ENCODE peak calls at places on chromosomes 12 and 14, in five cellular contexts. Q is GM12865, S is coronary artery, Y is tibial artery, W is heart left ventricle. P is an unnamed sample.

GRCh38 chr12:104258476-104259067 is 43.0 kb downstream of the TXNRD1 start:
- DNase-seq in Q (no peak), S (no peak), W (no peak), Y (no peak), P (no peak)

GRCh38 chr14:50726372-50727107 is 58.4 kb upstream of the SAV1 start:
- DNase-seq in S (no peak), W (no peak), Q (peak; percentile 42), Y (no peak), P (no peak)

GRCh38 chr12:97229036-97229435 is 233.6 kb upstream of the RMST start:
- DNase-seq in Y (no peak), W (no peak), Q (no peak), S (no peak), P (no peak)

GRCh38 chr12:42360747-42361403 is 34.9 kb downstream of the PPHLN1 start:
- DNase-seq in Q (peak; percentile 44), S (no peak), W (no peak), Y (no peak), P (no peak)

GRCh38 chr12:6532927-6533652 is 1.2 kb upstream of the GAPDH start:
- DNase-seq in Q (peak; percentile 71), W (peak; percentile 83), S (peak; percentile 75), Y (peak; percentile 70), P (no peak)

GRCh38 chr12:113940357-113940756 is 25.8 kb downstream of the RBM19 start:
- DNase-seq in W (no peak), Y (no peak), Q (no peak), S (no peak), P (no peak)

GRCh38 chr12:2289525-2289924 is 236.7 kb downstream of the CACNA1C start:
- DNase-seq in Q (no peak), Y (peak; percentile 16), W (no peak), S (peak; percentile 9), P (no peak)

GRCh38 chr12:65308001-65308400 is 29.5 kb downstream of the MSRB3 start:
- DNase-seq in S (no peak), W (no peak), Q (no peak), Y (no peak), P (no peak)

GRCh38 chr12:115166698-115167315 is 482.8 kb upstream of the TBX3 start:
- DNase-seq in S (no peak), W (no peak), Y (no peak), Q (no peak), P (no peak)

GRCh38 chr12:115984607-115985006 is 292.9 kb downstream of the MED13L start:
- DNase-seq in W (no peak), S (no peak), Q (no peak), Y (no peak), P (no peak)

GRCh38 chr12:14416658-14417057 is 51.2 kb downstream of the ATF7IP start:
- DNase-seq in S (no peak), W (no peak), Y (no peak), Q (peak; percentile 21), P (no peak)

GRCh38 chr12:21526721-21527345 is 737 bp downstream of the SPX start:
- DNase-seq in Q (no peak), Y (no peak), W (no peak), S (no peak), P (no peak)

GRCh38 chr12:2998789-2999264 is 39.6 kb downstream of the TEAD4 start:
- DNase-seq in S (no peak), Y (peak; percentile 53), Q (no peak), W (peak; percentile 87), P (no peak)

GRCh38 chr14:100530270-100531072 is 56.7 kb downstream of the BEGAIN start:
- DNase-seq in S (no peak), Y (peak; percentile 14), W (no peak), Q (no peak), P (no peak)

GRCh38 chr12:94437303-94437702 is 22.4 kb downstream of the CEP83 start:
- DNase-seq in Q (no peak), Y (no peak), S (no peak), W (no peak), P (no peak)

GRCh38 chr12:101839324-101840283 is 8.8 kb upstream of the GNPTAB start:
- DNase-seq in W (peak; percentile 53), Q (peak; percentile 81), S (no peak), Y (peak; percentile 74), P (no peak)

GRCh38 chr12:95633049-95633545 is 81.8 kb upstream of the USP44 start:
- DNase-seq in S (no peak), Q (no peak), W (peak; percentile 38), Y (peak; percentile 55), P (no peak)

GRCh38 chr14:69013943-69014782 is 35.1 kb upstream of the ACTN1 start:
- DNase-seq in Q (no peak), W (peak; percentile 60), S (no peak), Y (peak; percentile 44), P (peak; percentile 8)

GRCh38 chr12:120238224-120238616 is 27.3 kb downstream of the PXN start:
- DNase-seq in W (no peak), S (peak; percentile 73), Y (no peak), Q (no peak), P (no peak)

GRCh38 chr14:95876769-95877490 is at the start of gene TUNAR:
- DNase-seq in Y (no peak), W (no peak), Q (no peak), S (no peak), P (no peak)
- H3K4me3 ChIP-seq in Y (peak within 1 kb of the TSS; percentile 26), W (peak within 1 kb of the TSS; percentile 33), Q (no peak within 1 kb of the TSS), S (peak within 1 kb of the TSS; percentile 44), P (peak within 1 kb of the TSS; percentile 66)

GRCh38 chr14:48582938-48583337 is 907.5 kb upstream of the MDGA2 start:
- DNase-seq in W (no peak), Q (no peak), S (no peak), Y (no peak), P (no peak)
- H3K4me3 ChIP-seq in W (no peak overlapping the region), Q (no peak overlapping the region), S (no peak overlapping the region), Y (no peak overlapping the region), P (no peak overlapping the region)

GRCh38 chr14:74875941-74876913 is at the start of gene PROX2:
- DNase-seq in S (no peak), W (no peak), Y (no peak), Q (no peak), P (no peak)
- H3K4me3 ChIP-seq in S (no peak within 1 kb of the TSS), W (no peak within 1 kb of the TSS), Y (no peak within 1 kb of the TSS), Q (no peak within 1 kb of the TSS), P (no peak within 1 kb of the TSS)

GRCh38 chr12:92927055-92927435 is 2.0 kb downstream of the EEA1 start:
- DNase-seq in W (peak; percentile 41), Y (peak; percentile 42), Q (peak; percentile 68), S (no peak), P (peak; percentile 83)
- H3K4me3 ChIP-seq in W (peak overlapping the region; percentile 94), Y (peak overlapping the region; percentile 93), Q (peak overlapping the region; percentile 96), S (peak overlapping the region; percentile 84), P (peak overlapping the region; percentile 90)

GRCh38 chr14:85088231-85088630 is 441.7 kb upstream of the FLRT2 start:
- DNase-seq in S (no peak), Y (no peak), W (no peak), Q (no peak), P (no peak)
- H3K4me3 ChIP-seq in S (no peak overlapping the region), Y (no peak overlapping the region), W (no peak overlapping the region), Q (no peak overlapping the region), P (no peak overlapping the region)

DNA sequence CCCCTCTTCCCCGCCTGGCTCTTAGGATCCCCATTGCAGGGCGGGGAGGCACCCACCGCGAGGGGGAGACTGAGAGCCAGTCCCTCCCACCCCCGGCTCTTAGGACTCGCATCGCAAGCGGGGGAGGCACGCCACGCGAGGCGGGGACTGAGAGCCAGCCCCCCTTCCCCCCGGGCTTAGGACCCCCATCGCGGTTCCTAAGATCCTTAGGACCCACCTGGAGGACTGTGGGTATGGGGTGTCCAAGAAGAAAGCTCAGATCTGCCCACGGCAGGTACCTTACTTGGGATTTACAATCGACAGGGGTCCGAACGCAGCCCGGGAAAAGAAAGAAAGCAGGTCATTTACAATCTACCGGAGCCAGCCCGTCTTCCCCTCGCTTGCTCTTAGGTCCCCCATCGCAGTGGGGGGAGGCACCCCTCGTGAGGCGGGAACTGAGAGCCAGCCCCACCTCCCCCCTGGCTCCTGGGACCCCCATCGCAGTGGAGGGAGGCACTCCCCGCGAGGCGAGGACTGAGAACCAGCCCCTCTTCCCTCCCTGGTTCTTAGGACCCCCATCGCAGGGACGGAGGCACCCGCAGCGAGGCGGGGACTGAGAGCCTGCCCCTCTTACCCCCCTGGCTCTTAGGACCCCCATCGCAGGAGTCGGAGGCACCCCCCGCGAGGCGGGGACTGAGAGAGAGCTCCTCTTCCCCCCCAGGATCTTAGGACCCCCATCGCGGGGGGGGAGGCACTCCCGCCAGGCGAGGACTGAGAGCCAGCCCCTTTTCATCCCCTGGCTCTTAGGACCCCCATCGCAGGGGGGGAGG is 43.7 kb downstream of the DDX11 start:
- DNase-seq in W (no peak), S (no peak), Q (peak; percentile 45), Y (no peak), P (no peak)
- H3K4me3 ChIP-seq in W (peak overlapping the region; percentile 50), S (peak overlapping the region; percentile 71), Q (peak overlapping the region; percentile 58), Y (peak overlapping the region; percentile 19), P (peak overlapping the region; percentile 90)

GRCh38 chr12:125185740-125186470 is 120.7 kb downstream of the AACS start:
- DNase-seq in W (peak; percentile 86), Y (peak; percentile 32), Q (peak; percentile 73), S (no peak), P (no peak)

GRCh38 chr12:125187148-125187733 is 122.0 kb downstream of the AACS start:
- DNase-seq in W (no peak), S (no peak), Q (no peak), Y (no peak), P (no peak)

GRCh38 chr12:125187780-125188741 is 122.8 kb downstream of the AACS start:
- DNase-seq in Y (no peak), W (no peak), Q (no peak), S (no peak), P (no peak)

GRCh38 chr12:125185311-125185739 is 120.1 kb downstream of the AACS start:
- DNase-seq in W (no peak), Q (no peak), S (no peak), Y (no peak), P (no peak)

DNA sequence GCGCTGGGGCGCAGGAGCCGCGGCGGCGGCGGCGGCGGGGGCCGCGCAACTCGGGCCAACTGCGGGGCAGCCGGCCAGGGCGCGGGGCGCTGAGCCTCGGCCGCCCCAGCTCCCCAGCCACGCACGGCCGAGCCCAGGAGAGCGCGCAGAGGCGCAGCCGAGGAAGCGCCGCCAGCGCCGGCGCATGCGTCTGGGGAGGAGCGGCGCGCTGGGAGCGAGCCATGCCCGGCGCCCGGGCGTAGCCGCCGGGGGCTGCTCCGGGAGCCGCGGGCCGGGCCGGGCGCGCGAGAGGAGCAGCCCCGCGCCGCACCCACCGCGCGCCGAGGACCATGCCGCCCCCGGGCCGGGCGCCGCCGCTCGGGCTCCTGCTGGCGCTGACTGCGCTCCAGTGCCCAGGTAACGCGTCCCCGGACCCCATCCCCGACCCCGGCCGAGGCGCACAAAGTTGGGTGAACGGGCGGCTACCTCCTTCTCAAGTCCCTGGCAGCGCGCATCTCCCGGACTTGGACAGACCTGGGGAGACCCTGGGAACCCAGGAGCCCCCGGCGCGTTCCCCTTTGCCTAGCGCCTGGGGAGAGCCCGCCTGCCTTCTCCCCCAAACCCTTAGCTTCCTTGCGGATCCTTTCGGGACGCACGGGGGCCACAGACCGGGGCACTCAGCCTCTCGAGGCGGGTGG is 121.4 kb downstream of the AACS start:
- DNase-seq in Y (no peak), S (no peak), Q (no peak), W (no peak), P (no peak)
- H3K4me3 ChIP-seq in Y (peak overlapping the region; percentile 35), S (peak overlapping the region; percentile 70), Q (no peak overlapping the region), W (peak overlapping the region; percentile 49), P (peak overlapping the region; percentile 79)

P was measured in SK-N-MC.